ENCODE peak calls at places on chromosomes 16 and 17, in seven cellular contexts. N, B, E, H, F, V and J are unnamed samples.

GRCh38 chr17:50495217-50495823 is 12.9 kb upstream of the MYCBPAP start:
- DNase-seq in V (no peak), F (no peak), H (no peak), N (no peak), E (no peak), B (no peak), J (no peak)

GRCh38 chr16:14240216-14240843 is 169.2 kb downstream of the MRTFB start:
- DNase-seq in H (no peak), V (no peak), N (peak; percentile 21), B (no peak), F (no peak), E (no peak), J (no peak)

GRCh38 chr17:69485901-69486643 is 71.6 kb downstream of the MAP2K6 start:
- DNase-seq in B (no peak), N (peak; percentile 76), V (peak; percentile 10), H (no peak), E (no peak), F (no peak), J (no peak)

GRCh38 chr16:89373355-89374110 is 116.8 kb downstream of the ANKRD11 start:
- DNase-seq in N (peak; percentile 98), V (peak; percentile 43), E (no peak), H (peak; percentile 27), F (no peak), B (no peak), J (no peak)

GRCh38 chr17:38871247-38871991 is 1.6 kb downstream of the LASP1 start:
- DNase-seq in H (no peak), F (peak; percentile 92), N (peak; percentile 72), V (peak; percentile 75), B (no peak), E (no peak), J (peak; percentile 51)

GRCh38 chr17:39261286-39261685 is 35.5 kb upstream of the STAC2 start:
- DNase-seq in F (no peak), V (no peak), H (no peak), B (peak; percentile 82), N (no peak), E (no peak), J (no peak)

GRCh38 chr17:13118311-13118710 is 100.5 kb upstream of the ELAC2 start:
- DNase-seq in F (no peak), E (no peak), N (no peak), H (no peak), V (no peak), B (no peak), J (no peak)

GRCh38 chr17:43907425-43907981 is at the start of gene MPP2:
- DNase-seq in V (peak; percentile 55), N (peak; percentile 79), E (peak; percentile 26), F (peak; percentile 80), H (no peak), B (peak; percentile 91), J (no peak)

GRCh38 chr17:6476834-6477210 is 32.6 kb downstream of the PIMREG start:
- DNase-seq in V (no peak), N (no peak), E (no peak), F (no peak), B (no peak), H (no peak), J (no peak)

DNA sequence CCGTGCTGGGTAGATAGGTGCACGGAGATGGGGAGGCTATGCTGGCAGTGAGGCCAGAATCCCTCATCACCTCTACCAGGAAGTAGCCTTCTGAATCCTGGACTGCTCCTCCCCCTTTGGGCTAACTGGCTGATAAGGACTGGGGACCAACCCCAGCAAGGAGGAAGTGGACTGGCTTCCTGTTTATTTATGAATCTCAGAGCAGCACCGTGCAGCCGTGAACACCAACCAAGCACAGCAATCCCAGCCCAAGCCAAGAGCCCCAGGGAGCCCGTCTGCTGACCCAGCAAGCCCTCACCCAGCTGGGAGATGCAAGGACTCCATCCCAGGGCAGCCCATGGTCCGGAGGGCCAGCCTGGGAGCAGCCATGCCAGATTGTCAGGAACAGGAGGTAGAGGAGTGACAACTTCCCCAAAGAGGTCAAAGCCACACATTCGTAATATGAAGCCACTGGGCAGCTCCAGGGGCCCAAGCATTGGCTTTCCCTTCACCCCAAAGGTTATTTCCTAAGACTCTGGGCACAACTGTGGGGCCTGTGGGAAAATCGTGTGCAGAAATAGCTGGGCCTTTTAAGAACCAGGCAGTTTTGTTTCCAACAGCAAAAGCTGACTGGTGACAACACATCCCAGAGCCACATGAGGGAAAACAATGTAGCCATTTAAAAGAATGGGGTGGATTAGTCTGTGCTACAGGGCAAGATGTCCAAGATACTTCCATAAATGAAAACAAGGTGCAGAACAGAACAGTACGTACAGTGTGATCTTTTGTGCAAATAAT is 23.9 kb downstream of the PHB1 start:
- DNase-seq in F (no peak), E (no peak), N (peak; percentile 35), B (no peak), H (no peak), V (peak; percentile 29), J (no peak)
- H3K4me3 ChIP-seq in F (no peak overlapping the region), E (no peak overlapping the region), N (no peak overlapping the region), B (no peak overlapping the region), H (no peak overlapping the region), V (no peak overlapping the region), J (peak overlapping the region; percentile 11)

GRCh38 chr17:76623271-76624146 is 20.0 kb downstream of the ST6GALNAC1 start:
- DNase-seq in B (peak; percentile 93), F (peak; percentile 91), N (peak; percentile 77), E (peak; percentile 23), V (peak; percentile 79), H (peak; percentile 50), J (peak; percentile 45)
- H3K4me3 ChIP-seq in B (no peak overlapping the region), F (peak overlapping the region; percentile 3), N (no peak overlapping the region), E (no peak overlapping the region), V (no peak overlapping the region), H (no peak overlapping the region), J (no peak overlapping the region)

GRCh38 chr17:81419333-81419885 is 24.2 kb downstream of the BAHCC1 start:
- DNase-seq in V (peak; percentile 64), F (peak; percentile 92), N (peak; percentile 86), H (peak; percentile 86), B (no peak), E (peak; percentile 44), J (no peak)
- H3K4me3 ChIP-seq in V (peak overlapping the region; percentile 4), F (peak overlapping the region; percentile 38), N (peak overlapping the region; percentile 32), H (peak overlapping the region; percentile 30), B (no peak overlapping the region), E (peak overlapping the region; percentile 22), J (no peak overlapping the region)

GRCh38 chr17:1607971-1608320 is 20.7 kb downstream of the SLC43A2 start:
- DNase-seq in V (no peak), B (no peak), E (no peak), F (no peak), H (no peak), N (no peak), J (no peak)

GRCh38 chr17:1604831-1605528 is 23.7 kb downstream of the SLC43A2 start:
- DNase-seq in E (no peak), H (no peak), F (no peak), N (no peak), B (peak; percentile 66), V (no peak), J (no peak)

GRCh38 chr17:1608676-1609075 is 20.0 kb downstream of the SLC43A2 start:
- DNase-seq in F (no peak), N (no peak), H (no peak), B (no peak), V (no peak), E (no peak), J (no peak)

GRCh38 chr17:1605681-1606351 is 22.8 kb downstream of the SLC43A2 start:
- DNase-seq in F (no peak), H (no peak), E (no peak), V (no peak), N (no peak), B (no peak), J (no peak)

GRCh38 chr17:1606352-1606985 is 22.2 kb downstream of the SLC43A2 start:
- DNase-seq in H (no peak), N (no peak), V (no peak), F (no peak), B (no peak), E (no peak), J (no peak)
- H3K4me3 ChIP-seq in H (no peak overlapping the region), N (no peak overlapping the region), V (no peak overlapping the region), F (no peak overlapping the region), B (no peak overlapping the region), E (no peak overlapping the region), J (no peak overlapping the region)

DNA sequence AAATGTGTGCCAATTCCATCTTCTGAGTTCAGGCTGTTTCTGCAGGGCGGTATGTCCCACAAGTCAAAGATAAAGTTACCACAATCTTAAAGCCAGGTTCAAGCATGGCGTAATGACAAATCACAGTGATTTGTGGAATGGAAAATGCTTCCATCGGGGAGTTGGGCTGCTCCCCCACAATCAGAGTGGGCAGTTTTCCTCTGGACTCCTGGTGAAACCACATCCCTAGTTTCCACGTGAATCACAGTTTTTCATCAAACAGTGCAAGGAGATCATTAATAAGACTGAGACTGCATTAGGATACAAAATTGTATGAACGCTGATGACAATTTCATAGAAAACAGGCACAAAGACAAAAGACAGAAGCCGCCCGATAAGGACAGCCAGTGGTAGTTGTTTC is 3.5 kb downstream of the LITAF start:
- DNase-seq in N (peak; percentile 49), H (peak; percentile 55), B (no peak), E (no peak), F (no peak), V (no peak), J (no peak)
- H3K4me3 ChIP-seq in N (no peak overlapping the region), H (no peak overlapping the region), B (no peak overlapping the region), E (peak overlapping the region; percentile 31), F (peak overlapping the region; percentile 93), V (no peak overlapping the region), J (peak overlapping the region; percentile 84)

GRCh38 chr16:85587763-85588474 is 25.2 kb upstream of the GSE1 start:
- DNase-seq in N (no peak), E (no peak), F (no peak), H (no peak), V (no peak), B (no peak), J (no peak)
- H3K4me3 ChIP-seq in N (no peak overlapping the region), E (no peak overlapping the region), F (no peak overlapping the region), H (no peak overlapping the region), V (no peak overlapping the region), B (no peak overlapping the region), J (no peak overlapping the region)

DNA sequence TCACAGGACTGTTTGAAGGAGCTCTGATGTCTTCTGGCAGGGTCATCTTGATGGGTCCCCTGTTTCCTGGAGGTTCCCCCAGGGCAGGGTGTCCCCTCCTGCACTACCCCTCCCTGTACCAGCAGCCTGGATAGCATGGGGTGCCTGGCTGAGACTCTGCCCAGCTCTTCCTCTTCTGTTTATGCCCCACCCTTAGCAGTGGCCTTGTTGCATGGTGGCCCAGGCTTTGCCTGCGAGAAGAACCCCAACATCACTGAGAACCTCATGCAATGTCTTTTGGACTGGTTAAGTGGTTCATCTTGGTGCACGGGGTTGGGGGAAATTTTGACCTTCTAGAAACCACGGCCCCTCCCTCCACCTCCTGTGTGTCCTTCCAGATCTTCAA is 121.8 kb downstream of the IRX3 start:
- DNase-seq in B (no peak), N (no peak), V (no peak), E (no peak), F (no peak), H (no peak), J (no peak)
- H3K4me3 ChIP-seq in B (no peak overlapping the region), N (no peak overlapping the region), V (no peak overlapping the region), E (no peak overlapping the region), F (no peak overlapping the region), H (no peak overlapping the region), J (no peak overlapping the region)

DNA sequence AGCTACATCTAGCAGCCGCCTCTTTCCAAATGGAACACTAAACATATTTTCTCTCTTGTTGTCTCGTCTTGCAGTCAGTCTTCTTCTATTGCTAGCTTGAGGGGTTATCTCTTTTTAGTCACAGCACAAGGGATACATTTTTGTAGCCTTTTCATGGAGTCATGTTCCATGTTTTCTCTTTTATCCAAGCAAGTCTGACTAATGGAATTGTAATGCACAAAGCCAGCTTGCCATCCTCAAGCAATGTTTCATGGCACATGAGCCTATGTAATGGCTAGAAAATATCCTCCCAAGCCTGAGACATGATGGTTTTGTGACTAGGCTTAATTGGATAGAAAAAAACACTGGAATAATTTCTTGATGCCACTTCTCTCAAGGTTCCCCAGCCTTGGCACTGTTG is 414.6 kb upstream of the GOT2 start:
- DNase-seq in H (no peak), F (no peak), E (no peak), N (peak; percentile 5), B (no peak), V (no peak), J (no peak)
- H3K4me3 ChIP-seq in H (no peak overlapping the region), F (no peak overlapping the region), E (no peak overlapping the region), N (no peak overlapping the region), B (no peak overlapping the region), V (no peak overlapping the region), J (no peak overlapping the region)